ENCODE peak calls at places on chromosome 20, in six cellular contexts. C is tibial nerve, E is stomach, N is fibroblast of lung, O is foreskin fibroblast, Y is nephron progenitor cell. Z is an unnamed sample.

GRCh38 chr20:17662333-17663039 is 19.6 kb downstream of the RRBP1 start:
- DNase-seq in C (peak; percentile 75), E (no peak), N (peak; percentile 59), O (peak; percentile 70), Y (no peak), Z (no peak)

GRCh38 chr20:13029687-13030510 is 21.1 kb downstream of the SPTLC3 start:
- DNase-seq in C (peak; percentile 10), E (peak; percentile 26), N (peak; percentile 97), O (peak; percentile 94), Y (no peak), Z (no peak)

GRCh38 chr20:7094438-7094997 is 327.0 kb downstream of the BMP2 start:
- DNase-seq in C (no peak), E (no peak), N (peak; percentile 10), O (no peak), Y (peak; percentile 67), Z (no peak)

GRCh38 chr20:2206957-2207769 is 88.6 kb upstream of the TGM3 start:
- DNase-seq in C (peak; percentile 54), E (peak; percentile 84), N (peak; percentile 54), O (peak; percentile 66), Y (peak; percentile 92), Z (peak; percentile 59)

GRCh38 chr20:59231124-59231804 is 67.6 kb downstream of the ZNF831 start:
- DNase-seq in C (no peak), E (no peak), N (no peak), O (no peak), Y (no peak), Z (no peak)

GRCh38 chr20:58174708-58175287 is 53.7 kb downstream of the ANKRD60 start:
- DNase-seq in C (peak; percentile 85), E (no peak), N (no peak), O (no peak), Y (peak; percentile 38), Z (no peak)

GRCh38 chr20:11170565-11170964 is 496.8 kb upstream of the JAG1 start:
- DNase-seq in C (no peak), E (no peak), N (peak; percentile 52), O (peak; percentile 24), Y (no peak), Z (no peak)

GRCh38 chr20:64083380-64084208 is 604 bp downstream of the LKAAEAR1 start:
- DNase-seq in C (no peak), E (peak; percentile 73), N (peak; percentile 79), O (peak; percentile 70), Y (peak; percentile 91), Z (peak; percentile 53)

GRCh38 chr20:57791178-57791945 is 81.5 kb upstream of the PMEPA1 start:
- DNase-seq in C (no peak), E (no peak), N (no peak), O (no peak), Y (no peak), Z (no peak)

GRCh38 chr20:4512891-4513550 is 208.7 kb upstream of the PRND start:
- DNase-seq in C (no peak), E (no peak), N (peak; percentile 97), O (peak; percentile 89), Y (no peak), Z (no peak)

GRCh38 chr20:8074931-8075330 is 55.4 kb upstream of the TMX4 start:
- DNase-seq in C (no peak), E (no peak), N (peak; percentile 75), O (no peak), Y (no peak), Z (no peak)

GRCh38 chr20:44274303-44275017 is 27.4 kb downstream of the GDAP1L1 start:
- DNase-seq in C (no peak), E (no peak), N (no peak), O (no peak), Y (no peak), Z (no peak)

GRCh38 chr20:45725134-45725533 is 3.0 kb downstream of the SPINT4 start:
- DNase-seq in C (no peak), E (no peak), N (no peak), O (peak; percentile 6), Y (no peak), Z (no peak)

GRCh38 chr20:2519115-2519815 is 10.6 kb upstream of the ZNF343 start:
- DNase-seq in C (no peak), E (no peak), N (no peak), O (peak; percentile 44), Y (no peak), Z (no peak)

GRCh38 chr20:12970372-12970821 is 38.4 kb upstream of the SPTLC3 start:
- DNase-seq in C (peak; percentile 20), E (no peak), N (peak; percentile 39), O (peak; percentile 20), Y (peak; percentile 23), Z (no peak)

GRCh38 chr20:10771435-10772140 is 97.8 kb upstream of the JAG1 start:
- DNase-seq in C (no peak), E (no peak), N (peak; percentile 56), O (no peak), Y (no peak), Z (no peak)

GRCh38 chr20:5156670-5157448 is 30.1 kb downstream of the CDS2 start:
- DNase-seq in C (no peak), E (no peak), N (peak; percentile 62), O (peak; percentile 71), Y (no peak), Z (no peak)

GRCh38 chr20:3045042-3045815 is 623 bp upstream of the MRPS26 start:
- DNase-seq in C (peak; percentile 69), E (peak; percentile 77), N (peak; percentile 76), O (peak; percentile 57), Y (peak; percentile 83), Z (peak; percentile 62)

GRCh38 chr20:42352096-42352495 is 733.9 kb upstream of the CHD6 start:
- DNase-seq in C (no peak), E (no peak), N (no peak), O (no peak), Y (no peak), Z (no peak)

GRCh38 chr20:50189681-50190250 is 864 bp upstream of the CEBPB start:
- DNase-seq in C (no peak), E (peak; percentile 70), N (no peak), O (no peak), Y (peak; percentile 61), Z (no peak)

GRCh38 chr20:50191566-50192363 is 1.1 kb downstream of the CEBPB start:
- DNase-seq in C (no peak), E (peak; percentile 47), N (peak; percentile 60), O (no peak), Y (peak; percentile 75), Z (peak; percentile 61)

GRCh38 chr20:50192364-50193168 is 1.9 kb downstream of the CEBPB start:
- DNase-seq in C (peak; percentile 75), E (peak; percentile 78), N (peak; percentile 90), O (peak; percentile 59), Y (peak; percentile 67), Z (peak; percentile 72)

GRCh38 chr20:50190251-50191064 is at the start of gene CEBPB:
- DNase-seq in C (peak; percentile 90), E (peak; percentile 94), N (peak; percentile 78), O (peak; percentile 89), Y (peak; percentile 97), Z (peak; percentile 80)

GRCh38 chr20:50191065-50191565 is 485 bp downstream of the CEBPB start:
- DNase-seq in C (peak; percentile 31), E (peak; percentile 71), N (no peak), O (no peak), Y (no peak), Z (peak; percentile 69)
- TF ChIP-seq CTCF in C (no peak), E (no peak), N (no peak), O (no peak), Y (no peak), Z (no peak)

GRCh38 chr20:18774207-18774606 is 39.4 kb upstream of the SCP2D1 start:
- DNase-seq in C (no peak), E (no peak), N (no peak), O (no peak), Y (no peak), Z (no peak)

GRCh38 chr20:18781509-18781908 is 32.1 kb upstream of the SCP2D1 start:
- DNase-seq in C (no peak), E (no peak), N (no peak), O (no peak), Y (no peak), Z (no peak)

GRCh38 chr20:18780731-18781130 is 32.9 kb upstream of the SCP2D1 start:
- DNase-seq in C (no peak), E (no peak), N (no peak), O (no peak), Y (no peak), Z (no peak)

GRCh38 chr20:18783385-18783959 is 30.1 kb upstream of the SCP2D1 start:
- DNase-seq in C (no peak), E (no peak), N (no peak), O (no peak), Y (no peak), Z (no peak)

GRCh38 chr20:18778993-18779392 is 34.6 kb upstream of the SCP2D1 start:
- DNase-seq in C (no peak), E (no peak), N (no peak), O (no peak), Y (no peak), Z (no peak)
- TF ChIP-seq CTCF in C (no peak), E (no peak), N (no peak), O (no peak), Y (no peak), Z (no peak)

GRCh38 chr20:36400901-36401300 is 94.8 kb downstream of the DLGAP4 start:
- DNase-seq in C (no peak), E (no peak), N (no peak), O (no peak), Y (no peak), Z (no peak)

GRCh38 chr20:36399969-36400545 is 93.9 kb downstream of the DLGAP4 start:
- DNase-seq in C (no peak), E (no peak), N (no peak), O (no peak), Y (no peak), Z (no peak)

GRCh38 chr20:36398515-36398914 is 92.4 kb downstream of the DLGAP4 start:
- DNase-seq in C (no peak), E (no peak), N (no peak), O (no peak), Y (no peak), Z (no peak)

GRCh38 chr20:36401336-36401735 is 95.2 kb downstream of the DLGAP4 start:
- DNase-seq in C (no peak), E (no peak), N (no peak), O (no peak), Y (no peak), Z (no peak)

DNA sequence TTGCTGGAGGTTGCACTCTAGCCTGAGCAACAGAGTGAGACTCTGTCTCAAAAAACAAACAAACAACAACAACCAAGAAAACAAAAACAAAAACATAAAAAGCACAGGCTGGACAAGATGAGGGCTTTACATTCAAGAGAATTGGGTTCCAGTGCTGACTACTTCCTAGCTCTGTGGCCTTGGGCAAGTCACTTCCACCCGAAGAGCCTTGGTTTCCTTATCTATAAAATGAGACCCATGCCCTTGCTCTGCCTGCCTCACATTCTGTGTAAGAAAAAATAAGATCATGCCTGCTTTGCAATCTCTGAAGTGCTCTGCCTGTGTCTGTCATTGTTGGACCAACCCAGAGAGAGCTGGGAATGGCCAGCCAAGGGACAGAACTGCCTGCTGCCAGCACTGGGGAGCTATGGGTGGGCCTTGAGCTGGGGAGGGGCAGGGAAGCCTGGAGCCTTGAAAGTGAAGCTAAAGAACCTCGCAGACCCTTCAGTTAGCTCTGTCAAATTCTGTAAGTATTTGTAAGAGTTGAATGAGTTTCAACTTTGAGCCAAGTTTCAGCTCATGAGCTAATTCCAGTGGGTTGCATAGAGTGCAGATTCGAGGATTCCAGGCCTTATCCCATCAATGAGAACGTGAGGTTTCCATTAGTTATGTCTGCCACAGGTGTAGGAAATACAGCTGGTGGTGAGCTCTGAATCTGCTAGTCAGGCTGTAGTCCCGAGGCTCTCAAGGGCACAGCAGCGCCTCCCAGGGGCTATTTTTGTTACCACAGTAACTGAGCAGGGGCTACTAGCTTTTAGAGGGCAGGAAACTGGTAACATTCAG is 93.2 kb downstream of the DLGAP4 start:
- DNase-seq in C (peak; percentile 7), E (peak; percentile 33), N (peak; percentile 6), O (no peak), Y (peak; percentile 60), Z (no peak)
- TF ChIP-seq CTCF in C (no peak), E (no peak), N (peak; percentile 25), O (peak; percentile 23), Y (peak; percentile 38), Z (no peak)

GRCh38 chr20:62025832-62026563 is 39.7 kb downstream of the TAF4 start:
- DNase-seq in C (peak; percentile 22), E (no peak), N (peak; percentile 46), O (peak; percentile 72), Y (no peak), Z (peak; percentile 20)
- TF ChIP-seq CTCF in C (peak; percentile 8), E (peak; percentile 28), N (peak; percentile 69), O (peak; percentile 92), Y (peak; percentile 36), Z (peak; percentile 53)

Z was measured in natural killer cell.